ENCODE peak calls at places on chromosomes 4 and X, in ten cellular contexts. P is MCF 10A; X is astrocyte of the cerebellum; Q is ovary; E is activated CD8-positive, alpha-beta T cell treated with anti-CD3 and anti-CD28 coated beads for 36 hours; T is endothelial cell; I is dorsolateral prefrontal cortex; C is bronchial epithelial cell; D is neural crest cell; L is kidney. N is an unnamed sample.

GRCh38 chrX:80765226-80765625 is 44.5 kb downstream of the BRWD3 start:
- DNase-seq in P (peak), X (peak), Q (no peak), E (no peak), T (no peak), I (no peak), C (peak), D (no peak), L (no peak), N (peak)

GRCh38 chr4:100954048-100954447 is 393.3 kb downstream of the PPP3CA start:
- DNase-seq in P (no peak), X (no peak), Q (no peak), E (no peak), T (no peak), I (no peak), C (no peak), D (no peak), L (no peak), N (no peak)

GRCh38 chrX:151712253-151712652 is 3.6 kb upstream of the FATE1 start:
- DNase-seq in P (no peak), X (no peak), Q (no peak), E (no peak), T (no peak), I (no peak), C (no peak), D (no peak), L (no peak), N (no peak)

GRCh38 chrX:154802838-154803410 is 2.4 kb downstream of the MPP1 start:
- DNase-seq in P (no peak), X (no peak), Q (no peak), E (no peak), T (no peak), I (no peak), C (no peak), D (no peak), L (no peak), N (no peak)

GRCh38 chr4:78032929-78033328 is 24.2 kb upstream of the FRAS1 start:
- DNase-seq in P (no peak), X (no peak), Q (no peak), E (no peak), T (no peak), I (no peak), C (no peak), D (no peak), L (no peak), N (no peak)

GRCh38 chrX:107674480-107675364 is 46.4 kb downstream of the PRPS1 start:
- DNase-seq in P (peak), X (no peak), Q (peak), E (peak), T (no peak), I (no peak), C (peak), D (no peak), L (peak), N (no peak)

GRCh38 chrX:42248226-42248625 is 324.9 kb upstream of the CASK start:
- DNase-seq in P (peak), X (no peak), Q (no peak), E (no peak), T (no peak), I (no peak), C (peak), D (no peak), L (no peak), N (no peak)

GRCh38 chr4:87974856-87975462 is 555 bp upstream of the SPP1 start:
- DNase-seq in P (peak), X (no peak), Q (no peak), E (no peak), T (no peak), I (no peak), C (peak), D (no peak), L (peak), N (no peak)

GRCh38 chr4:108172231-108172779 is 3.6 kb upstream of the LEF1 start:
- DNase-seq in P (no peak), X (no peak), Q (peak), E (peak), T (peak), I (no peak), C (no peak), D (peak), L (no peak), N (no peak)

GRCh38 chr4:104490096-104490769 is 4.5 kb downstream of the CXXC4 start:
- DNase-seq in P (no peak), X (no peak), Q (no peak), E (peak), T (no peak), I (no peak), C (no peak), D (no peak), L (no peak), N (no peak)

GRCh38 chr4:90126805-90127204 is 389 bp upstream of the CCSER1 start:
- DNase-seq in P (no peak), X (no peak), Q (no peak), E (no peak), T (peak), I (no peak), C (no peak), D (no peak), L (no peak), N (no peak)

GRCh38 chr4:99219072-99219471 is at the start of gene ADH6:
- DNase-seq in P (no peak), X (no peak), Q (no peak), E (no peak), T (no peak), I (no peak), C (no peak), D (no peak), L (no peak), N (no peak)

GRCh38 chrX:110000000-110000399 is 2.9 kb upstream of the TMEM164 start:
- DNase-seq in P (no peak), X (no peak), Q (no peak), E (no peak), T (no peak), I (no peak), C (no peak), D (no peak), L (no peak), N (no peak)

GRCh38 chrX:1581132-1581531 is 10.3 kb upstream of the AKAP17A start:
- DNase-seq in P (peak), X (no peak), Q (no peak), E (peak), T (no peak), I (no peak), C (peak), D (peak), L (no peak), N (no peak)

GRCh38 chr4:88803600-88804096 is 106.0 kb upstream of the NAP1L5 start:
- DNase-seq in P (peak), X (peak), Q (no peak), E (peak), T (no peak), I (no peak), C (peak), D (no peak), L (peak), N (peak)

GRCh38 chr4:154329939-154330338 is 161.7 kb downstream of the DCHS2 start:
- DNase-seq in P (peak), X (no peak), Q (no peak), E (no peak), T (no peak), I (no peak), C (peak), D (no peak), L (no peak), N (no peak)

GRCh38 chrX:153640045-153640686 is 6.8 kb upstream of the DUSP9 start:
- DNase-seq in P (no peak), X (no peak), Q (no peak), E (no peak), T (no peak), I (peak), C (no peak), D (no peak), L (peak), N (no peak)

GRCh38 chrX:134520860-134521390 is 61.0 kb downstream of the HPRT1 start:
- DNase-seq in P (peak), X (peak), Q (no peak), E (no peak), T (peak), I (no peak), C (peak), D (peak), L (no peak), N (no peak)

GRCh38 chrX:15855562-15856256 is 1.1 kb upstream of the AP1S2 start:
- DNase-seq in P (no peak), X (no peak), Q (no peak), E (no peak), T (no peak), I (peak), C (no peak), D (no peak), L (no peak), N (no peak)

GRCh38 chr4:113607147-113607720 is 154.3 kb downstream of the CAMK2D start:
- DNase-seq in P (no peak), X (no peak), Q (no peak), E (no peak), T (no peak), I (no peak), C (no peak), D (no peak), L (no peak), N (no peak)

GRCh38 chr4:39319678-39320077 is 46.5 kb downstream of the RFC1 start:
- DNase-seq in P (peak), X (peak), Q (no peak), E (no peak), T (no peak), I (no peak), C (peak), D (no peak), L (no peak), N (peak)

GRCh38 chrX:69028006-69028760 is 137.1 kb downstream of the PJA1 start:
- DNase-seq in P (no peak), X (no peak), Q (no peak), E (peak), T (no peak), I (no peak), C (no peak), D (no peak), L (no peak), N (no peak)

GRCh38 chr4:7778524-7779193 is 161.0 kb downstream of the AFAP1 start:
- DNase-seq in P (no peak), X (no peak), Q (peak), E (no peak), T (no peak), I (no peak), C (no peak), D (no peak), L (peak), N (no peak)

GRCh38 chrX:41781500-41781899 is 57.5 kb downstream of the GPR82 start:
- DNase-seq in P (peak), X (peak), Q (no peak), E (peak), T (peak), I (no peak), C (peak), D (no peak), L (no peak), N (no peak)

DNA sequence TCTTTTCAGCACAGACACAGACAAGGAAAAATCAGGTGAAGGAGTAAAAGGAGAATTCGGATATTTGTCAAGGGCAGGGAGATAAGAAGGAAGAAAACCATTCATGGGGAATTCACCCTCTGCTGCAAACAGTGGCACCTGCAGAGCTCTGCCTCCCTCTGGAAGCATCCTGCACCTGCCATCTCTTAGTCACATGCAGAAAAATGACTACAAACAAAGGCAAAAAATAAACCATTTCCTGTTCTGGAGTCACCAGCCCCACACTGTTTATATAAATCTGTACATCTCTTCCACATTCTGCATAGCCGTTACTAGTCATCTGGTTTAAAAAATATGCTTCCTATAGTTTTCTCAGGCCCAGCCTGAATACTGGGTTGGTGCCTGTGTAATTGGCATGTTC is 205.3 kb downstream of the ARAP2 start:
- DNase-seq in P (no peak), X (no peak), Q (no peak), E (no peak), T (no peak), I (no peak), C (no peak), D (no peak), L (no peak), N (no peak)
- TF ChIP-seq CTCF in P (no peak), X (no peak), Q (no peak), E (no peak), T (no peak), I (no peak), C (no peak), D (no peak), L (no peak), N (no peak)

GRCh38 chrX:123425904-123426303 is 241.8 kb downstream of the GRIA3 start:
- DNase-seq in P (peak), X (no peak), Q (no peak), E (no peak), T (no peak), I (no peak), C (peak), D (no peak), L (no peak), N (no peak)

GRCh38 chrX:123425471-123425870 is 241.4 kb downstream of the GRIA3 start:
- DNase-seq in P (peak), X (no peak), Q (no peak), E (no peak), T (no peak), I (no peak), C (peak), D (no peak), L (no peak), N (no peak)

GRCh38 chrX:123424546-123424945 is 240.5 kb downstream of the GRIA3 start:
- DNase-seq in P (peak), X (peak), Q (no peak), E (no peak), T (no peak), I (no peak), C (peak), D (no peak), L (no peak), N (no peak)

DNA sequence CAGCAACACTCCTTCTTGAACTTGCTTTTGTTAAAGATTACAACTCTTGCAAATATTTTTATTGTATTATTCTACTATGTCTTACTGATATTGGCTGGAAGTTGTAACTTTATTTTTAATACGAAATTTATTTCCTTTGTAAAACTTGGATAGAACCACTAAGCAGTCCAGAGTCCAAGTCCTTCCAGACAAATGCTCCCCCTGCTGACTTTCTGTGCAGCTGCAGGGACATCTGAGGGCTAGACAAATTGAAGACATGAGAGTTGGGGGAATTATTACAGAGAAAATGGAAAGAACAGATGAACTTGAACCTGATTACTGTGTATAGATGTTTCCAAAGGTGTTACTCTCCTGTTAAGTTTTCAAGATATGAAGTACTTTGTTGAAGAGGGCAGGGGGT is 238.8 kb downstream of the GRIA3 start:
- DNase-seq in P (peak), X (no peak), Q (peak), E (no peak), T (peak), I (no peak), C (peak), D (peak), L (no peak), N (no peak)
- TF ChIP-seq CTCF in P (peak), X (peak), Q (peak), E (peak), T (peak), I (peak), C (peak), D (peak), L (peak), N (peak)

DNA sequence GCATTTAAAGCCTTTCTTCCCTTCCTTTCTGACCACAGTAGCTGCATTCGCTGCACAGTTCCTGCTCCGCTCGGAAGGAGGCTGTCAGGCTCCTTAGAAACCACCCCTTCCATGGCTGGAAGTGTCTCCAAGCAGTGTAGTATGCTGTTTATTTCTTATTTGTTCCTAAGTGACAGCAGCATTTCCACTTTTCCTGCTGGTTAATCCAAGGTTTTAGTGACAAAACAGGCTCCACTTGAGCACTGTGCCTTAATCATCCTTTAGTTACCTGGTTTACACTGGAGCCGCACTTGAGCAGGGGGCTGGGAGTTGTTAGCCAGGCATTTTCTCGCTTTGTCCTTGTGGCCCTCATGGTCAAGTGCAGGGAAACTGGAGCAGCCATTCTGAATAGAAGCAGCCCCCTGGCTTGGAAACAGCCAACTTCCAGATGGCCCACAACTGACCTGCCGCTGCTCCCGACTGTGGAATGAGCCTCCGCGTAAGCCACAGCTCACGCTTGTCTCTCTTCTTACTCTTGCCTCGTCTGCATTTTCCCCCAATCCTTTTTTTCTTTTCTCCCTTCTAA is 739.3 kb upstream of the TENM3 start:
- DNase-seq in P (no peak), X (no peak), Q (no peak), E (no peak), T (no peak), I (no peak), C (no peak), D (no peak), L (no peak), N (no peak)
- TF ChIP-seq CTCF in P (no peak), X (no peak), Q (no peak), E (no peak), T (no peak), I (no peak), C (no peak), D (no peak), L (no peak), N (no peak)

DNA sequence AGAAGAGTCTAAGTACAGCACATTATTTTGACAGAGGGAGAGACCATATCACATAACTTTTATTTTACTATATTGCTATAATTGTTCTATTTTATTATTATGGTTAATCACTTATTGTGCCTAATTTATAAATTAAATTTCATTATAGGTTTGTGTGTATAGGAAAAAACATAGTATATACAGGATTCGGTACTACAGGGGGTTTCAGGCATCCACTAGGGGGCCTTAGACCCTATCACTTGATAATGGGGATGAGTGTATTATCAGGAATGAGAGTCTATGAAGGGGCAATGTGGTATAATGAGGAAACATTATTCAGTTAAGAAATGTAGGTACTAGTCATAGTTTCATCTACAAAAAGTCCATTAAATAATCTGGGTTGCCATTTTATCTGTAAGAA is 833.1 kb downstream of the C4orf33 start:
- DNase-seq in P (peak), X (no peak), Q (no peak), E (no peak), T (peak), I (no peak), C (no peak), D (peak), L (no peak), N (no peak)
- TF ChIP-seq CTCF in P (no peak), X (peak), Q (no peak), E (no peak), T (peak), I (peak), C (no peak), D (peak), L (peak), N (peak)

DNA sequence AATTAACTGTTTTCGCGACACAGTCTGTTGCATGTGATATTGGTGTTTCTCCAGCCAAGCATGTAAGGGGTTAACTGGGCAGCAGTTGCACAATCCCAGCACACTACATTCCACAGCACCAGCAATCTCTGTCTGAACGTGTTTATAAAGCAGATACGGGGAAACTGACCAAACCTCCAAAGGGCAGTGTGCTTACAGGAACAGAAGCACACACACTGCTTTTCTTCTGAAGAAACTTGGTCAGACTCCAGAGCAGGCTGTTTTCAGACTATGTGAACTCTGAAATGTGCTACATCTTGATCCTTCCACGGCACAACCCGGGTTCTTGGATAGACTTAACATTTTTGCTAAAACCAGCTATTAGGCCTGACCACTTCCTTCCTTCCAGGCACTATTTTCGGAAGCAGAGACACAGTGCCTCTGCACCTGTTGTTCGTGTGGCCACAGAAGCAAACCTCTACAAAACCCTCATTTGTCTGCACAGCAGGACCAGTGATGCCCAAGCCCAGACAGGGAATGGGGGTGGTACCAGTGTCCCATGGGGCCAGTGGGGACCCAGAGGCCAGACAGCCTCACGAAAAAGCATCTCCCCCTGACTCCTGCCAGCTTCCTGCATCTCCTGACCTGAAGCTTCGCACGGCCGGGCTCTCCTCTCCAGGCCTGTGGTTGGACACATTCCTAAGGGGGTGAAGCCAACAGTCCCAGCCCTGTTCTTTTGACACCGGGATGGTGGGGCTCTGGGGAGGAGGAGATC is 90.1 kb downstream of the IRF2 start:
- DNase-seq in P (peak), X (peak), Q (no peak), E (peak), T (no peak), I (no peak), C (peak), D (no peak), L (peak), N (peak)
- TF ChIP-seq CTCF in P (no peak), X (no peak), Q (no peak), E (no peak), T (no peak), I (no peak), C (no peak), D (no peak), L (no peak), N (no peak)

GRCh38 chr4:1512738-1513660 is 106.8 kb upstream of the NKX1-1 start:
- DNase-seq in P (no peak), X (no peak), Q (peak), E (peak), T (peak), I (no peak), C (no peak), D (peak), L (peak), N (no peak)
- TF ChIP-seq CTCF in P (no peak), X (peak), Q (peak), E (peak), T (peak), I (peak), C (peak), D (peak), L (peak), N (peak)

GRCh38 chr4:8896071-8896470 is 24.4 kb upstream of the HMX1 start:
- DNase-seq in P (no peak), X (no peak), Q (no peak), E (no peak), T (no peak), I (no peak), C (no peak), D (no peak), L (no peak), N (no peak)
- TF ChIP-seq CTCF in P (no peak), X (no peak), Q (no peak), E (no peak), T (no peak), I (no peak), C (no peak), D (no peak), L (no peak), N (no peak)